ENCODE peak calls at places on chromosomes 4 and X, in eight cellular contexts. Q is tibial nerve, Z is K562, G is HepG2, C is A549, J is esophagus muscularis mucosa, Y is stomach, K is ovary. L is an unnamed sample.

GRCh38 chrX:114038358-114038757 is 545.5 kb upstream of the HTR2C start:
- DNase-seq in Q (no peak), C (no peak), J (no peak), K (no peak), Y (no peak), G (no peak), Z (no peak), L (no peak)

GRCh38 chr4:173243917-173244658 is 75.5 kb downstream of the GALNT7 start:
- DNase-seq in G (no peak), Z (no peak), Y (no peak), J (no peak), K (no peak), Q (no peak), C (no peak), L (no peak)

GRCh38 chr4:182177166-182177565 is 66.0 kb upstream of the TENM3 start:
- DNase-seq in C (no peak), Z (no peak), Q (no peak), K (no peak), G (no peak), J (no peak), Y (no peak), L (no peak)

GRCh38 chrX:40243699-40244098 is 145.9 kb upstream of the BCOR start:
- DNase-seq in K (no peak), J (no peak), G (no peak), Y (no peak), Z (no peak), Q (no peak), C (no peak), L (no peak)

GRCh38 chr4:143743591-143743990 is 43.1 kb upstream of the FREM3 start:
- DNase-seq in Y (no peak), J (no peak), G (no peak), Z (no peak), C (no peak), K (no peak), Q (no peak), L (no peak)

GRCh38 chr4:3827616-3828492 is 61.7 kb downstream of the ADRA2C start:
- DNase-seq in Q (no peak), Y (peak; percentile 95), C (peak; percentile 21), J (no peak), Z (no peak), G (peak; percentile 85), K (peak; percentile 86), L (peak; percentile 88)

GRCh38 chrX:150649096-150649870 is 43.9 kb upstream of the MTMR1 start:
- DNase-seq in Y (no peak), G (no peak), C (peak; percentile 43), J (no peak), Q (no peak), Z (no peak), K (peak; percentile 73), L (no peak)

GRCh38 chr4:180993179-180993841 is 1249.9 kb upstream of the TENM3 start:
- DNase-seq in C (no peak), Y (no peak), Q (no peak), K (no peak), Z (no peak), J (no peak), G (no peak), L (no peak)

GRCh38 chr4:20253799-20254409 is 2.2 kb downstream of the SLIT2 start:
- DNase-seq in Q (no peak), Y (no peak), Z (no peak), J (no peak), C (no peak), G (no peak), K (peak; percentile 46), L (peak; percentile 79)

GRCh38 chr4:174521800-174522182 is 497 bp downstream of the HPGD start:
- DNase-seq in Z (no peak), G (no peak), Q (no peak), C (peak; percentile 70), Y (peak; percentile 54), J (no peak), K (no peak), L (peak; percentile 85)

GRCh38 chr4:150337709-150338108 is 244.2 kb upstream of the MAB21L2 start:
- DNase-seq in Y (no peak), G (no peak), Q (no peak), J (no peak), K (no peak), C (no peak), Z (no peak), L (no peak)

GRCh38 chrX:11724122-11725017 is 33.7 kb upstream of the MSL3 start:
- DNase-seq in G (peak; percentile 0), Z (peak; percentile 25), J (no peak), C (peak; percentile 30), Q (no peak), Y (no peak), K (no peak), L (no peak)

GRCh38 chr4:128519163-128519810 is 231.7 kb upstream of the PGRMC2 start:
- DNase-seq in Z (no peak), G (no peak), K (peak; percentile 64), Y (no peak), Q (no peak), J (no peak), C (no peak), L (peak; percentile 45)

GRCh38 chr4:11585506-11585905 is 156.8 kb upstream of the HS3ST1 start:
- DNase-seq in Q (no peak), G (no peak), Y (peak; percentile 27), Z (no peak), K (no peak), J (no peak), C (peak; percentile 17), L (no peak)

GRCh38 chrX:48956728-48957414 is 536 bp downstream of the OTUD5 start:
- DNase-seq in G (no peak), Q (no peak), Z (peak; percentile 42), Y (peak; percentile 41), K (peak; percentile 57), J (no peak), C (no peak), L (no peak)

GRCh38 chr4:85210353-85210752 is 243.9 kb upstream of the WDFY3 start:
- DNase-seq in Y (no peak), Z (no peak), K (no peak), J (no peak), G (no peak), Q (no peak), C (peak; percentile 48), L (no peak)

GRCh38 chr4:120198411-120198810 is 131.8 kb upstream of the MAD2L1 start:
- DNase-seq in Z (no peak), J (no peak), K (no peak), G (no peak), C (no peak), Y (no peak), Q (no peak), L (no peak)

GRCh38 chrX:74536142-74537010 is 78.0 kb downstream of the RLIM start:
- DNase-seq in G (no peak), Q (peak; percentile 59), K (peak; percentile 90), J (peak; percentile 93), C (no peak), Z (peak; percentile 30), Y (peak; percentile 64), L (peak; percentile 94)
- TF ChIP-seq EP300 in G (no peak), Q (no peak), K (no peak), J (no peak), C (no peak), Z (no peak), Y (no peak), L (no peak)

GRCh38 chr4:158811704-158812103 is 42.9 kb downstream of the FNIP2 start:
- DNase-seq in K (no peak), G (no peak), Z (no peak), C (no peak), Q (no peak), J (no peak), Y (peak; percentile 50), L (peak; percentile 71)

GRCh38 chr4:158808399-158808798 is 39.6 kb downstream of the FNIP2 start:
- DNase-seq in J (no peak), C (no peak), Z (no peak), Y (no peak), K (no peak), Q (no peak), G (no peak), L (no peak)

GRCh38 chr4:158810487-158811215 is 41.8 kb downstream of the FNIP2 start:
- DNase-seq in G (no peak), C (peak; percentile 36), J (peak; percentile 93), Y (peak; percentile 58), Z (no peak), K (peak; percentile 50), Q (no peak), L (no peak)

GRCh38 chr4:158811216-158811540 is 42.4 kb downstream of the FNIP2 start:
- DNase-seq in K (no peak), Z (no peak), Y (no peak), G (no peak), Q (no peak), J (no peak), C (no peak), L (no peak)

GRCh38 chr4:158809611-158810486 is 41.0 kb downstream of the FNIP2 start:
- DNase-seq in Y (no peak), K (no peak), C (peak; percentile 52), J (no peak), Q (no peak), G (no peak), Z (no peak), L (no peak)
- TF ChIP-seq POLR2A in Y (no peak), K (no peak), C (no peak), J (no peak), Q (no peak), G (no peak), Z (no peak), L (no peak)

GRCh38 chr4:88674989-88675388 is 22.6 kb downstream of the NAP1L5 start:
- DNase-seq in K (no peak), C (no peak), Y (no peak), Z (no peak), G (no peak), Q (no peak), J (no peak), L (no peak)

GRCh38 chr4:88675543-88675942 is 22.1 kb downstream of the NAP1L5 start:
- DNase-seq in Q (no peak), C (no peak), J (no peak), G (no peak), Y (no peak), K (no peak), Z (no peak), L (no peak)

GRCh38 chr4:88674565-88674964 is 23.1 kb downstream of the NAP1L5 start:
- DNase-seq in Y (no peak), J (no peak), G (no peak), Z (no peak), Q (no peak), C (no peak), K (no peak), L (no peak)

GRCh38 chr4:88673886-88674285 is 23.7 kb downstream of the NAP1L5 start:
- DNase-seq in Q (no peak), K (no peak), Y (no peak), C (no peak), Z (no peak), G (no peak), J (no peak), L (no peak)

GRCh38 chr4:88672987-88673386 is 24.6 kb downstream of the NAP1L5 start:
- DNase-seq in Y (peak; percentile 34), K (no peak), G (peak; percentile 28), J (no peak), Q (no peak), Z (peak; percentile 19), C (peak; percentile 30), L (no peak)
- TF ChIP-seq EP300 in Y (no peak), K (no peak), G (no peak), J (no peak), Q (no peak), Z (no peak), C (no peak), L (no peak)

DNA sequence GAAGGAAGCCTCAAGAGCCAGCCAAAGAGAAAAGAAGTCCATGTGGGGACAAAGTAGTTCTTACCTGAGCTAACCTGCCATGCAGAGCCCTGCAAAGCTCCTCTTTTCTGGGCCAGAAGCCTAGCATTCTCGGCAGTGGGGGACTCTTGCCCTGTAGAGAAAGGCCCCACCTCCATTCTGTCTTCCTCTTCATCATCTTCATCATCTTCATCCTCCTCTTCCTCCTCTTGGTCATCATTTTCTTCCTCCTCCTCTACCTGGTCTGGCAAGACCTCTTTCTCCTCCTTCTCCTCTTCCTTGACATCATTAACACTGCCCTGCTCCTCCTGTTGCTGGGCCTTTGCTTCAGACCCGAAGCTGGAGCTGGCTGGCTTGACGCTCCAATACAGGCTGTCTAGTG is 16.7 kb downstream of the LAS1L start:
- DNase-seq in Z (no peak), Q (no peak), J (no peak), G (no peak), C (no peak), K (no peak), Y (no peak), L (no peak)
- TF ChIP-seq POLR2A in Z (no peak), Q (no peak), J (no peak), G (no peak), C (no peak), K (no peak), Y (no peak), L (no peak)

L was measured in upper lobe of left lung.